ENCODE peak calls at places on chromosomes 13 and 19, in seven cellular contexts. U is EL; N is NCI-H446; Y is LoVo; A is stimulated activated CD8-positive, alpha-beta memory T cell treated with anti-CD3 and anti-CD28 coated beads, Interleukin-2, amount 100 ng/mL, for 48 hours; L is cardiac fibroblast; K is mucosa of descending colon. J is an unnamed sample.

GRCh38 chr13:107348931-107349330 is 781.0 kb upstream of the ARGLU1 start:
- DNase-seq in U (no peak), N (no peak), Y (no peak), A (no peak), L (peak), K (no peak), J (no peak)

GRCh38 chr13:111961236-111961635 is 105.7 kb upstream of the SOX1 start:
- DNase-seq in U (no peak), N (no peak), Y (no peak), A (no peak), L (no peak), K (no peak), J (no peak)

GRCh38 chr19:43432866-43433673 is 18.4 kb downstream of the TEX101 start:
- DNase-seq in U (peak), N (no peak), Y (peak), A (peak), L (peak), K (peak), J (peak)

GRCh38 chr19:18167975-18168645 is 5.5 kb upstream of the IFI30 start:
- DNase-seq in U (peak), N (no peak), Y (peak), A (peak), L (peak), K (no peak), J (peak)

GRCh38 chr19:40907968-40908735 is 26.1 kb upstream of the CYP2A7 start:
- DNase-seq in U (no peak), N (no peak), Y (no peak), A (peak), L (no peak), K (peak), J (no peak)

GRCh38 chr13:49569993-49570689 is 15.2 kb downstream of the RCBTB1 start:
- DNase-seq in U (peak), N (no peak), Y (no peak), A (no peak), L (no peak), K (no peak), J (no peak)

GRCh38 chr19:41420101-41420880 is 6.9 kb downstream of the B3GNT8 start:
- DNase-seq in U (no peak), N (no peak), Y (no peak), A (no peak), L (no peak), K (no peak), J (no peak)

GRCh38 chr19:2711175-2711936 is 8.9 kb upstream of the GNG7 start:
- DNase-seq in U (peak), N (no peak), Y (no peak), A (no peak), L (peak), K (no peak), J (no peak)

GRCh38 chr13:98539655-98540054 is 37.3 kb downstream of the STK24 start:
- DNase-seq in U (peak), N (no peak), Y (no peak), A (no peak), L (peak), K (no peak), J (no peak)

GRCh38 chr19:19613456-19613855 is 5.0 kb downstream of the PBX4 start:
- DNase-seq in U (peak), N (no peak), Y (peak), A (no peak), L (no peak), K (no peak), J (no peak)

GRCh38 chr13:76038920-76039716 is 403.0 kb downstream of the LMO7 start:
- DNase-seq in U (no peak), N (no peak), Y (no peak), A (no peak), L (no peak), K (no peak), J (no peak)

GRCh38 chr19:55686311-55687050 is 11.5 kb downstream of the EPN1 start:
- DNase-seq in U (no peak), N (no peak), Y (no peak), A (no peak), L (no peak), K (peak), J (no peak)

GRCh38 chr19:1069009-1069779 is 2.2 kb downstream of the ARHGAP45 start:
- DNase-seq in U (no peak), N (no peak), Y (no peak), A (no peak), L (no peak), K (peak), J (no peak)

GRCh38 chr19:39077323-39077722 is 6.8 kb upstream of the ACP7 start:
- DNase-seq in U (no peak), N (no peak), Y (no peak), A (no peak), L (no peak), K (no peak), J (no peak)

GRCh38 chr19:23070353-23070781 is 46.5 kb upstream of the ZNF730 start:
- DNase-seq in U (peak), N (no peak), Y (no peak), A (no peak), L (peak), K (no peak), J (peak)

GRCh38 chr19:19636573-19636972 is 6.9 kb downstream of the GMIP start:
- DNase-seq in U (no peak), N (no peak), Y (no peak), A (no peak), L (no peak), K (no peak), J (no peak)

GRCh38 chr13:106299616-106300015 is 235.8 kb downstream of the EFNB2 start:
- DNase-seq in U (no peak), N (no peak), Y (no peak), A (no peak), L (no peak), K (no peak), J (no peak)

GRCh38 chr13:33611016-33611805 is 206.7 kb upstream of the RFC3 start:
- DNase-seq in U (no peak), N (peak), Y (no peak), A (no peak), L (peak), K (no peak), J (no peak)

GRCh38 chr19:2302319-2303208 is 5.4 kb downstream of the LINGO3 start:
- DNase-seq in U (peak), N (no peak), Y (no peak), A (no peak), L (peak), K (no peak), J (no peak)

GRCh38 chr13:46648166-46648607 is 95.2 kb downstream of the LRCH1 start:
- DNase-seq in U (peak), N (no peak), Y (peak), A (no peak), L (peak), K (peak), J (no peak)

J was measured in GM12891.